ENCODE peak calls at places on chromosomes 16 and 17, in ten cellular contexts. L, G, V, M, X, S, N, O, P and W are unnamed samples.

GRCh38 chr17:60606036-60606435 is 6.0 kb downstream of the PPM1D start:
- DNase-seq in M (no peak), X (no peak), N (no peak), O (no peak), S (no peak), L (no peak), P (no peak), G (no peak), V (no peak), W (no peak)

GRCh38 chr17:66985338-66985737 is 20.8 kb downstream of the CACNG4 start:
- DNase-seq in O (peak; percentile 40), L (no peak), N (no peak), S (no peak), G (no peak), V (no peak), P (no peak), X (no peak), M (no peak), W (no peak)

GRCh38 chr17:58365185-58365979 is 13.4 kb upstream of the SUPT4H1 start:
- DNase-seq in S (no peak), L (no peak), N (no peak), O (no peak), P (no peak), V (no peak), G (no peak), X (no peak), M (no peak), W (no peak)

GRCh38 chr16:82067042-82067809 is 32.2 kb downstream of the HSD17B2 start:
- DNase-seq in N (no peak), P (no peak), V (no peak), X (no peak), L (no peak), G (no peak), M (no peak), S (no peak), O (no peak), W (no peak)

GRCh38 chr16:1272453-1273198 is 16.8 kb downstream of the TPSD1 start:
- DNase-seq in M (no peak), N (no peak), X (no peak), G (no peak), S (no peak), L (no peak), P (no peak), V (no peak), O (no peak), W (no peak)

GRCh38 chr17:57597531-57598453 is 147.3 kb downstream of the CCDC182 start:
- DNase-seq in L (peak; percentile 65), V (peak; percentile 88), G (peak; percentile 74), X (peak; percentile 60), S (peak; percentile 62), N (peak; percentile 82), P (peak; percentile 49), O (peak; percentile 55), M (no peak), W (peak; percentile 44)

GRCh38 chr17:59513934-59514841 is 51.2 kb upstream of the DHX40 start:
- DNase-seq in N (peak; percentile 83), S (no peak), L (no peak), P (peak; percentile 32), V (peak; percentile 95), M (no peak), O (no peak), G (no peak), X (peak; percentile 82), W (no peak)

GRCh38 chr16:22360963-22361659 is 13.3 kb downstream of the CDR2 start:
- DNase-seq in P (no peak), N (no peak), M (no peak), X (no peak), O (peak; percentile 44), V (no peak), G (no peak), S (no peak), L (no peak), W (no peak)

GRCh38 chr17:36599546-36600250 is 1.7 kb upstream of the MRM1 start:
- DNase-seq in P (no peak), M (no peak), N (no peak), G (no peak), L (no peak), V (no peak), O (no peak), S (no peak), X (no peak), W (no peak)

GRCh38 chr17:57833597-57833939 is 16.3 kb downstream of the MRPS23 start:
- DNase-seq in L (no peak), V (no peak), O (no peak), S (no peak), P (no peak), G (no peak), N (no peak), M (no peak), X (no peak), W (no peak)

GRCh38 chr17:1995321-1996242 is 29.6 kb downstream of the RTN4RL1 start:
- DNase-seq in M (no peak), G (no peak), N (no peak), S (no peak), V (no peak), O (no peak), L (no peak), X (no peak), P (no peak), W (no peak)

GRCh38 chr17:50539762-50540440 is 7.1 kb upstream of the SPATA20 start:
- DNase-seq in P (no peak), X (no peak), V (no peak), L (no peak), G (no peak), O (no peak), M (no peak), N (peak; percentile 39), S (no peak), W (no peak)

GRCh38 chr17:79033741-79034501 is 10.0 kb downstream of the C1QTNF1 start:
- DNase-seq in M (no peak), P (no peak), S (no peak), L (no peak), N (no peak), V (peak; percentile 72), X (peak; percentile 72), G (no peak), O (no peak), W (no peak)

GRCh38 chr16:12741176-12741575 is 62.5 kb downstream of the CPPED1 start:
- DNase-seq in G (no peak), S (no peak), P (no peak), M (no peak), N (no peak), V (no peak), X (no peak), O (no peak), L (no peak), W (no peak)

GRCh38 chr16:31113420-31114124 is 3.9 kb upstream of the KAT8 start:
- DNase-seq in G (no peak), L (no peak), N (no peak), S (no peak), X (no peak), O (no peak), M (no peak), P (no peak), V (no peak), W (no peak)

GRCh38 chr17:79201536-79202227 is 127.1 kb downstream of the ENGASE start:
- DNase-seq in G (no peak), N (peak; percentile 22), X (no peak), M (no peak), L (peak; percentile 11), P (no peak), V (no peak), O (no peak), S (no peak), W (no peak)

GRCh38 chr16:48110982-48111381 is 44.8 kb downstream of the ABCC12 start:
- DNase-seq in V (no peak), M (no peak), P (no peak), O (no peak), G (no peak), L (no peak), S (no peak), N (no peak), X (no peak), W (no peak)

GRCh38 chr17:67568961-67569360 is 148.8 kb upstream of the NOL11 start:
- DNase-seq in P (no peak), S (no peak), V (no peak), L (no peak), O (no peak), M (no peak), N (no peak), X (no peak), G (no peak), W (no peak)

GRCh38 chr16:4309833-4310266 is 6.0 kb upstream of the GLIS2 start:
- DNase-seq in V (peak; percentile 86), N (peak; percentile 88), X (peak; percentile 54), G (peak; percentile 56), M (no peak), P (no peak), S (peak; percentile 72), O (peak; percentile 78), L (peak; percentile 87), W (peak; percentile 79)
- TF ChIP-seq CTCF in V (peak; percentile 72), N (peak; percentile 79), X (peak; percentile 69), G (peak; percentile 61), M (peak; percentile 43), P (peak; percentile 74), S (peak; percentile 54), O (peak; percentile 57), L (peak; percentile 82), W (peak; percentile 80)

GRCh38 chr16:68711421-68712139 is 25.5 kb upstream of the CDH1 start:
- DNase-seq in X (peak; percentile 21), V (peak; percentile 56), O (peak; percentile 20), S (no peak), G (no peak), P (no peak), N (no peak), L (no peak), M (no peak), W (no peak)
- TF ChIP-seq CTCF in X (no peak), V (no peak), O (no peak), S (no peak), G (no peak), P (no peak), N (no peak), L (no peak), M (no peak), W (no peak)

GRCh38 chr17:68847711-68848110 is 107.5 kb downstream of the ABCA8 start:
- DNase-seq in N (no peak), G (no peak), L (no peak), O (no peak), V (no peak), P (no peak), X (no peak), M (no peak), S (no peak), W (no peak)
- TF ChIP-seq CTCF in N (no peak), G (no peak), L (no peak), O (no peak), V (no peak), P (no peak), X (no peak), M (no peak), S (no peak), W (no peak)

DNA sequence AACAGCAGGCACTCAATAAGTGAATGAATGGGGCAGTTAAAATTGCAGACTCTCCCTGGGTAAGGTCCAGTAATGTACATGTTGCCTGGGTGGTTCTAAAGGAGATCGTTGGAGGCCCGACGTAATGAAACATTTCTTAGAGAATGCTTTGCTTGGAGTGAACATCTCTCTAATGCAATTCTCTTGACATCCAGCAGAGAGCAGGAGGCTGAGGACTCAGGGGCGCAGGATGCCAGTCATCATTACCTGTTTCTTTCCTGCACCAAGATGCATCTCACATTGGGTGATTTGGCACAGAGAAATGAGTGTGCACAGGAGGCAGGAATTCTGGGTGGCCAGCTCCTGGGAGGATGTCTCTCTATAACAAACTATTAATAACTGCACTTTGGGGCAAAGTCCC is 130.3 kb upstream of the RBBP6 start:
- DNase-seq in L (no peak), G (no peak), N (peak; percentile 55), P (no peak), O (no peak), X (no peak), V (no peak), M (no peak), S (no peak), W (no peak)
- TF ChIP-seq CTCF in L (no peak), G (peak; percentile 19), N (peak; percentile 22), P (no peak), O (no peak), X (no peak), V (no peak), M (no peak), S (peak; percentile 20), W (no peak)